ENCODE peak calls at places on chromosomes 7 and 10, in ten cellular contexts. One of them, this sample, is unnamed.

GRCh38 chr10:110215751-110216150 is 8.3 kb downstream of the MXI1 start:
- DNase-seq in mammary epithelial cell: no peak
- DNase-seq in RWPE1: no peak
- DNase-seq in head of caudate nucleus: no peak
- DNase-seq in psoas muscle: no peak
- DNase-seq in cardiac septum: no peak
- DNase-seq in astrocyte: no peak
- DNase-seq in EH: no peak
- DNase-seq in hippocampal formation: no peak
- DNase-seq in fibroblast of pulmonary artery: no peak
- DNase-seq in this sample: no peak

GRCh38 chr7:97126483-97127171 is 9.1 kb downstream of the SDHAF3 start:
- DNase-seq in head of caudate nucleus: no peak
- DNase-seq in fibroblast of pulmonary artery: peak; percentile 16
- DNase-seq in cardiac septum: no peak
- DNase-seq in EH: peak; percentile 41
- DNase-seq in mammary epithelial cell: no peak
- DNase-seq in astrocyte: no peak
- DNase-seq in psoas muscle: no peak
- DNase-seq in hippocampal formation: no peak
- DNase-seq in RWPE1: no peak
- DNase-seq in this sample: no peak

GRCh38 chr7:70571403-70571911 is 560.5 kb upstream of the GALNT17 start:
- DNase-seq in fibroblast of pulmonary artery: no peak
- DNase-seq in astrocyte: peak; percentile 82
- DNase-seq in cardiac septum: no peak
- DNase-seq in head of caudate nucleus: no peak
- DNase-seq in psoas muscle: no peak
- DNase-seq in mammary epithelial cell: peak; percentile 70
- DNase-seq in hippocampal formation: no peak
- DNase-seq in RWPE1: peak; percentile 26
- DNase-seq in EH: peak; percentile 19
- DNase-seq in this sample: no peak

GRCh38 chr10:121864653-121865052 is 63.2 kb downstream of the ATE1 start:
- DNase-seq in cardiac septum: no peak
- DNase-seq in hippocampal formation: no peak
- DNase-seq in psoas muscle: no peak
- DNase-seq in head of caudate nucleus: no peak
- DNase-seq in mammary epithelial cell: no peak
- DNase-seq in astrocyte: no peak
- DNase-seq in EH: no peak
- DNase-seq in fibroblast of pulmonary artery: no peak
- DNase-seq in RWPE1: no peak
- DNase-seq in this sample: no peak

GRCh38 chr10:80457554-80458262 is 3.6 kb downstream of the TSPAN14 start:
- DNase-seq in EH: no peak
- DNase-seq in psoas muscle: no peak
- DNase-seq in RWPE1: no peak
- DNase-seq in mammary epithelial cell: no peak
- DNase-seq in head of caudate nucleus: no peak
- DNase-seq in cardiac septum: no peak
- DNase-seq in astrocyte: no peak
- DNase-seq in fibroblast of pulmonary artery: no peak
- DNase-seq in hippocampal formation: no peak
- DNase-seq in this sample: no peak

GRCh38 chr7:42661312-42661711 is 250.6 kb downstream of the C7orf25 start:
- DNase-seq in cardiac septum: no peak
- DNase-seq in psoas muscle: no peak
- DNase-seq in astrocyte: peak; percentile 64
- DNase-seq in EH: peak; percentile 47
- DNase-seq in fibroblast of pulmonary artery: peak; percentile 88
- DNase-seq in mammary epithelial cell: peak; percentile 85
- DNase-seq in head of caudate nucleus: no peak
- DNase-seq in RWPE1: peak; percentile 84
- DNase-seq in hippocampal formation: no peak
- DNase-seq in this sample: no peak

GRCh38 chr10:49761789-49762565 is at the start of gene OGDHL:
- DNase-seq in head of caudate nucleus: peak; percentile 82
- DNase-seq in fibroblast of pulmonary artery: peak; percentile 59
- DNase-seq in astrocyte: peak; percentile 4
- DNase-seq in hippocampal formation: peak; percentile 46
- DNase-seq in cardiac septum: no peak
- DNase-seq in mammary epithelial cell: peak; percentile 44
- DNase-seq in psoas muscle: peak; percentile 42
- DNase-seq in RWPE1: peak; percentile 73
- DNase-seq in EH: peak; percentile 57
- DNase-seq in this sample: peak; percentile 57

GRCh38 chr10:43461950-43462349 is 25.0 kb downstream of the ZNF487 start:
- DNase-seq in RWPE1: peak; percentile 46
- DNase-seq in mammary epithelial cell: peak; percentile 62
- DNase-seq in fibroblast of pulmonary artery: peak; percentile 93
- DNase-seq in EH: peak; percentile 76
- DNase-seq in psoas muscle: no peak
- DNase-seq in astrocyte: peak; percentile 60
- DNase-seq in head of caudate nucleus: no peak
- DNase-seq in cardiac septum: no peak
- DNase-seq in hippocampal formation: no peak
- DNase-seq in this sample: no peak

GRCh38 chr7:35646289-35647033 is 48.5 kb downstream of the HERPUD2 start:
- DNase-seq in hippocampal formation: no peak
- DNase-seq in astrocyte: no peak
- DNase-seq in EH: no peak
- DNase-seq in fibroblast of pulmonary artery: peak; percentile 42
- DNase-seq in mammary epithelial cell: no peak
- DNase-seq in cardiac septum: no peak
- DNase-seq in psoas muscle: no peak
- DNase-seq in head of caudate nucleus: no peak
- DNase-seq in RWPE1: no peak
- DNase-seq in this sample: no peak

GRCh38 chr7:50342616-50343114 is 38.1 kb downstream of the IKZF1 start:
- DNase-seq in cardiac septum: no peak
- DNase-seq in psoas muscle: no peak
- DNase-seq in astrocyte: no peak
- DNase-seq in head of caudate nucleus: no peak
- DNase-seq in fibroblast of pulmonary artery: peak; percentile 2
- DNase-seq in hippocampal formation: no peak
- DNase-seq in mammary epithelial cell: no peak
- DNase-seq in EH: no peak
- DNase-seq in RWPE1: no peak
- DNase-seq in this sample: no peak

GRCh38 chr7:96189129-96189815 is 132.6 kb downstream of the SLC25A13 start:
- DNase-seq in EH: peak; percentile 22
- DNase-seq in hippocampal formation: no peak
- DNase-seq in cardiac septum: no peak
- DNase-seq in fibroblast of pulmonary artery: no peak
- DNase-seq in mammary epithelial cell: no peak
- DNase-seq in astrocyte: no peak
- DNase-seq in head of caudate nucleus: no peak
- DNase-seq in psoas muscle: no peak
- DNase-seq in RWPE1: no peak
- DNase-seq in this sample: no peak

This sample was measured in GM06990.